ENCODE peak calls at places on chromosomes 2 and 18, in six cellular contexts. One of them, this sample, is unnamed.

GRCh38 chr2:42211291-42211690 is 42.1 kb downstream of the EML4 start:
- DNase-seq in adrenal gland: no peak
- DNase-seq in vagina: no peak
- DNase-seq in A549: no peak
- DNase-seq in prostate gland: no peak
- DNase-seq in breast epithelium: no peak
- DNase-seq in this sample: no peak

GRCh38 chr2:105645031-105645940 is 99.4 kb upstream of the NCK2 start:
- DNase-seq in adrenal gland: no peak
- DNase-seq in vagina: no peak
- DNase-seq in A549: no peak
- DNase-seq in prostate gland: no peak
- DNase-seq in breast epithelium: no peak
- DNase-seq in this sample: no peak

GRCh38 chr2:30139131-30139870 is 7.5 kb upstream of the YPEL5 start:
- DNase-seq in adrenal gland: no peak
- DNase-seq in vagina: no peak
- DNase-seq in A549: no peak
- DNase-seq in prostate gland: no peak
- DNase-seq in breast epithelium: no peak
- DNase-seq in this sample: no peak

GRCh38 chr2:193112986-193113385 is 918.3 kb upstream of the TMEFF2 start:
- DNase-seq in adrenal gland: no peak
- DNase-seq in vagina: no peak
- DNase-seq in A549: no peak
- DNase-seq in prostate gland: no peak
- DNase-seq in breast epithelium: no peak
- DNase-seq in this sample: no peak

GRCh38 chr2:227147023-227147422 is 17.0 kb downstream of the COL4A4 start:
- DNase-seq in adrenal gland: no peak
- DNase-seq in vagina: no peak
- DNase-seq in A549: no peak
- DNase-seq in prostate gland: no peak
- DNase-seq in breast epithelium: no peak
- DNase-seq in this sample: no peak

GRCh38 chr18:11880586-11881304 is 27.4 kb downstream of the MPPE1 start:
- DNase-seq in adrenal gland: no peak
- DNase-seq in vagina: no peak
- DNase-seq in A549: no peak
- DNase-seq in prostate gland: no peak
- DNase-seq in breast epithelium: no peak
- DNase-seq in this sample: peak; percentile 89

GRCh38 chr2:151525872-151526271 is 116.2 kb downstream of the RIF1 start:
- DNase-seq in adrenal gland: no peak
- DNase-seq in vagina: no peak
- DNase-seq in A549: no peak
- DNase-seq in prostate gland: no peak
- DNase-seq in breast epithelium: no peak
- DNase-seq in this sample: no peak

GRCh38 chr2:157782057-157782845 is 93.9 kb downstream of the ACVR1 start:
- DNase-seq in adrenal gland: no peak
- DNase-seq in vagina: no peak
- DNase-seq in A549: no peak
- DNase-seq in prostate gland: peak; percentile 38
- DNase-seq in breast epithelium: no peak
- DNase-seq in this sample: peak; percentile 14

GRCh38 chr2:1736045-1736444 is 8.3 kb downstream of the PXDN start:
- DNase-seq in adrenal gland: no peak
- DNase-seq in vagina: no peak
- DNase-seq in A549: no peak
- DNase-seq in prostate gland: no peak
- DNase-seq in breast epithelium: no peak
- DNase-seq in this sample: no peak

GRCh38 chr2:5409925-5410360 is 282.2 kb upstream of the SOX11 start:
- DNase-seq in adrenal gland: no peak
- DNase-seq in vagina: no peak
- DNase-seq in A549: no peak
- DNase-seq in prostate gland: no peak
- DNase-seq in breast epithelium: no peak
- DNase-seq in this sample: no peak

GRCh38 chr18:45403341-45404049 is 211.8 kb upstream of the SLC14A2 start:
- DNase-seq in adrenal gland: no peak
- DNase-seq in vagina: no peak
- DNase-seq in A549: no peak
- DNase-seq in prostate gland: no peak
- DNase-seq in breast epithelium: no peak
- DNase-seq in this sample: no peak

GRCh38 chr2:21245565-21245964 is 121.8 kb downstream of the TDRD15 start:
- DNase-seq in adrenal gland: no peak
- DNase-seq in vagina: no peak
- DNase-seq in A549: no peak
- DNase-seq in prostate gland: no peak
- DNase-seq in breast epithelium: no peak
- DNase-seq in this sample: peak; percentile 60
- TF ChIP-seq POLR2A in adrenal gland: no peak
- TF ChIP-seq POLR2A in vagina: no peak
- TF ChIP-seq POLR2A in A549: no peak
- TF ChIP-seq POLR2A in prostate gland: no peak
- TF ChIP-seq POLR2A in breast epithelium: no peak
- TF ChIP-seq POLR2A in this sample: no peak

GRCh38 chr2:240135706-240136012 is 446 bp downstream of the COPS9 start:
- DNase-seq in adrenal gland: no peak
- DNase-seq in vagina: no peak
- DNase-seq in A549: peak; percentile 32
- DNase-seq in prostate gland: no peak
- DNase-seq in breast epithelium: no peak
- DNase-seq in this sample: no peak

GRCh38 chr2:240136671-240137292 is 677 bp upstream of the COPS9 start:
- DNase-seq in adrenal gland: no peak
- DNase-seq in vagina: no peak
- DNase-seq in A549: no peak
- DNase-seq in prostate gland: no peak
- DNase-seq in breast epithelium: peak; percentile 50
- DNase-seq in this sample: no peak

GRCh38 chr2:240134956-240135520 is 1.1 kb downstream of the COPS9 start:
- DNase-seq in adrenal gland: no peak
- DNase-seq in vagina: no peak
- DNase-seq in A549: no peak
- DNase-seq in prostate gland: no peak
- DNase-seq in breast epithelium: peak; percentile 41
- DNase-seq in this sample: no peak

GRCh38 chr2:240137596-240138274 is 1.6 kb upstream of the COPS9 start:
- DNase-seq in adrenal gland: no peak
- DNase-seq in vagina: no peak
- DNase-seq in A549: no peak
- DNase-seq in prostate gland: no peak
- DNase-seq in breast epithelium: peak; percentile 47
- DNase-seq in this sample: no peak

GRCh38 chr2:240136013-240136670 is at the start of gene COPS9:
- DNase-seq in adrenal gland: peak; percentile 88
- DNase-seq in vagina: no peak
- DNase-seq in A549: peak; percentile 85
- DNase-seq in prostate gland: peak; percentile 77
- DNase-seq in breast epithelium: peak; percentile 81
- DNase-seq in this sample: peak; percentile 93
- TF ChIP-seq POLR2A in adrenal gland: peak; percentile 52
- TF ChIP-seq POLR2A in vagina: peak; percentile 16
- TF ChIP-seq POLR2A in A549: peak; percentile 85
- TF ChIP-seq POLR2A in prostate gland: no peak
- TF ChIP-seq POLR2A in breast epithelium: no peak
- TF ChIP-seq POLR2A in this sample: peak; percentile 65

GRCh38 chr2:241801611-241802420 is 7.2 kb upstream of the NEU4 start:
- DNase-seq in adrenal gland: no peak
- DNase-seq in vagina: peak; percentile 94
- DNase-seq in A549: no peak
- DNase-seq in prostate gland: no peak
- DNase-seq in breast epithelium: peak; percentile 50
- DNase-seq in this sample: no peak
- TF ChIP-seq POLR2A in adrenal gland: no peak
- TF ChIP-seq POLR2A in vagina: no peak
- TF ChIP-seq POLR2A in A549: no peak
- TF ChIP-seq POLR2A in prostate gland: no peak
- TF ChIP-seq POLR2A in breast epithelium: no peak
- TF ChIP-seq POLR2A in this sample: no peak

GRCh38 chr2:101985101-101985792 is 6.5 kb upstream of the IL1R2 start:
- DNase-seq in adrenal gland: no peak
- DNase-seq in vagina: no peak
- DNase-seq in A549: no peak
- DNase-seq in prostate gland: no peak
- DNase-seq in breast epithelium: no peak
- DNase-seq in this sample: no peak
- TF ChIP-seq POLR2A in adrenal gland: no peak
- TF ChIP-seq POLR2A in vagina: no peak
- TF ChIP-seq POLR2A in A549: no peak
- TF ChIP-seq POLR2A in prostate gland: no peak
- TF ChIP-seq POLR2A in breast epithelium: no peak
- TF ChIP-seq POLR2A in this sample: no peak